ENCODE peak calls at places on chromosomes 2 and 18, in eight cellular contexts. One of them, this sample, is unnamed.

GRCh38 chr2:111119004-111119846 is 1.5 kb upstream of the BCL2L11 start:
- DNase-seq in PC-3: no peak
- DNase-seq in coronary artery: no peak
- DNase-seq in transverse colon: peak
- DNase-seq in fibroblast of lung: peak
- DNase-seq in heart right ventricle: no peak
- DNase-seq in foreskin fibroblast: no peak
- DNase-seq in GM12878: no peak
- DNase-seq in this sample: peak

GRCh38 chr2:197891897-197892442 is 87.6 kb downstream of the PLCL1 start:
- DNase-seq in transverse colon: no peak
- DNase-seq in coronary artery: no peak
- DNase-seq in foreskin fibroblast: no peak
- DNase-seq in fibroblast of lung: no peak
- DNase-seq in heart right ventricle: no peak
- DNase-seq in PC-3: no peak
- DNase-seq in GM12878: no peak
- DNase-seq in this sample: no peak

GRCh38 chr2:42218712-42219111 is 49.6 kb downstream of the EML4 start:
- DNase-seq in transverse colon: no peak
- DNase-seq in coronary artery: no peak
- DNase-seq in GM12878: no peak
- DNase-seq in heart right ventricle: no peak
- DNase-seq in fibroblast of lung: no peak
- DNase-seq in foreskin fibroblast: no peak
- DNase-seq in PC-3: no peak
- DNase-seq in this sample: no peak

GRCh38 chr2:66553370-66553769 is 118.4 kb downstream of the MEIS1 start:
- DNase-seq in fibroblast of lung: peak
- DNase-seq in foreskin fibroblast: no peak
- DNase-seq in heart right ventricle: no peak
- DNase-seq in PC-3: peak
- DNase-seq in GM12878: no peak
- DNase-seq in transverse colon: no peak
- DNase-seq in coronary artery: no peak
- DNase-seq in this sample: no peak

GRCh38 chr2:8197101-8197500 is 484.8 kb upstream of the ID2 start:
- DNase-seq in fibroblast of lung: peak
- DNase-seq in transverse colon: no peak
- DNase-seq in heart right ventricle: no peak
- DNase-seq in GM12878: no peak
- DNase-seq in foreskin fibroblast: peak
- DNase-seq in coronary artery: no peak
- DNase-seq in PC-3: peak
- DNase-seq in this sample: no peak

GRCh38 chr2:99356853-99357252 is 19.7 kb downstream of the EIF5B start:
- DNase-seq in coronary artery: no peak
- DNase-seq in foreskin fibroblast: no peak
- DNase-seq in GM12878: no peak
- DNase-seq in fibroblast of lung: no peak
- DNase-seq in PC-3: no peak
- DNase-seq in transverse colon: no peak
- DNase-seq in heart right ventricle: no peak
- DNase-seq in this sample: no peak

GRCh38 chr2:37773354-37773753 is 101.9 kb upstream of the CDC42EP3 start:
- DNase-seq in foreskin fibroblast: no peak
- DNase-seq in PC-3: no peak
- DNase-seq in heart right ventricle: no peak
- DNase-seq in GM12878: no peak
- DNase-seq in transverse colon: no peak
- DNase-seq in fibroblast of lung: no peak
- DNase-seq in coronary artery: no peak
- DNase-seq in this sample: no peak

GRCh38 chr18:3791258-3791657 is 341.3 kb downstream of the TGIF1 start:
- DNase-seq in PC-3: no peak
- DNase-seq in transverse colon: no peak
- DNase-seq in coronary artery: no peak
- DNase-seq in GM12878: no peak
- DNase-seq in fibroblast of lung: no peak
- DNase-seq in heart right ventricle: no peak
- DNase-seq in foreskin fibroblast: no peak
- DNase-seq in this sample: no peak

GRCh38 chr2:161352718-161353117 is 44.5 kb downstream of the PSMD14 start:
- DNase-seq in foreskin fibroblast: no peak
- DNase-seq in fibroblast of lung: no peak
- DNase-seq in transverse colon: no peak
- DNase-seq in coronary artery: no peak
- DNase-seq in GM12878: no peak
- DNase-seq in heart right ventricle: no peak
- DNase-seq in PC-3: no peak
- DNase-seq in this sample: no peak

GRCh38 chr2:150700731-150701130 is 213.3 kb upstream of the RND3 start:
- DNase-seq in foreskin fibroblast: no peak
- DNase-seq in fibroblast of lung: no peak
- DNase-seq in heart right ventricle: no peak
- DNase-seq in PC-3: no peak
- DNase-seq in coronary artery: no peak
- DNase-seq in transverse colon: no peak
- DNase-seq in GM12878: no peak
- DNase-seq in this sample: no peak

GRCh38 chr2:237483018-237483731 is 3.9 kb upstream of the MLPH start:
- DNase-seq in GM12878: no peak
- DNase-seq in coronary artery: peak
- DNase-seq in heart right ventricle: no peak
- DNase-seq in PC-3: peak
- DNase-seq in foreskin fibroblast: peak
- DNase-seq in transverse colon: peak
- DNase-seq in fibroblast of lung: peak
- DNase-seq in this sample: peak

GRCh38 chr2:175567435-175568061 is 386.0 kb upstream of the ATP5MC3 start:
- DNase-seq in heart right ventricle: no peak
- DNase-seq in PC-3: no peak
- DNase-seq in foreskin fibroblast: no peak
- DNase-seq in coronary artery: no peak
- DNase-seq in transverse colon: no peak
- DNase-seq in fibroblast of lung: no peak
- DNase-seq in GM12878: no peak
- DNase-seq in this sample: no peak

GRCh38 chr2:222950886-222951285 is 90.0 kb downstream of the ACSL3 start:
- DNase-seq in PC-3: peak
- DNase-seq in coronary artery: no peak
- DNase-seq in heart right ventricle: no peak
- DNase-seq in transverse colon: no peak
- DNase-seq in GM12878: no peak
- DNase-seq in foreskin fibroblast: peak
- DNase-seq in fibroblast of lung: peak
- DNase-seq in this sample: peak

GRCh38 chr2:151071382-151071781 is 190.3 kb downstream of the RBM43 start:
- DNase-seq in coronary artery: no peak
- DNase-seq in PC-3: peak
- DNase-seq in heart right ventricle: no peak
- DNase-seq in transverse colon: no peak
- DNase-seq in GM12878: no peak
- DNase-seq in fibroblast of lung: peak
- DNase-seq in foreskin fibroblast: peak
- DNase-seq in this sample: no peak

GRCh38 chr2:27175330-27175729 is 26.5 kb downstream of the TCF23 start:
- DNase-seq in PC-3: no peak
- DNase-seq in heart right ventricle: no peak
- DNase-seq in foreskin fibroblast: no peak
- DNase-seq in GM12878: no peak
- DNase-seq in coronary artery: no peak
- DNase-seq in fibroblast of lung: peak
- DNase-seq in transverse colon: no peak
- DNase-seq in this sample: peak

GRCh38 chr2:164811826-164812225 is 29.8 kb downstream of the COBLL1 start:
- DNase-seq in fibroblast of lung: no peak
- DNase-seq in coronary artery: no peak
- DNase-seq in foreskin fibroblast: no peak
- DNase-seq in heart right ventricle: no peak
- DNase-seq in PC-3: no peak
- DNase-seq in GM12878: no peak
- DNase-seq in transverse colon: no peak
- DNase-seq in this sample: no peak

GRCh38 chr2:215747244-215747620 is 266.1 kb downstream of the MREG start:
- DNase-seq in PC-3: peak
- DNase-seq in transverse colon: no peak
- DNase-seq in fibroblast of lung: no peak
- DNase-seq in foreskin fibroblast: no peak
- DNase-seq in coronary artery: no peak
- DNase-seq in GM12878: no peak
- DNase-seq in heart right ventricle: no peak
- DNase-seq in this sample: no peak

GRCh38 chr2:33000986-33001385 is 54.2 kb downstream of the LTBP1 start:
- DNase-seq in GM12878: no peak
- DNase-seq in coronary artery: no peak
- DNase-seq in transverse colon: no peak
- DNase-seq in fibroblast of lung: peak
- DNase-seq in foreskin fibroblast: no peak
- DNase-seq in heart right ventricle: no peak
- DNase-seq in PC-3: peak
- DNase-seq in this sample: peak

GRCh38 chr2:215874418-215874817 is 138.9 kb downstream of the MREG start:
- DNase-seq in PC-3: peak
- DNase-seq in fibroblast of lung: peak
- DNase-seq in coronary artery: no peak
- DNase-seq in foreskin fibroblast: no peak
- DNase-seq in GM12878: no peak
- DNase-seq in heart right ventricle: no peak
- DNase-seq in transverse colon: no peak
- DNase-seq in this sample: peak

GRCh38 chr18:79540161-79540913 is 139.3 kb upstream of the CTDP1 start:
- DNase-seq in GM12878: no peak
- DNase-seq in heart right ventricle: no peak
- DNase-seq in transverse colon: no peak
- DNase-seq in foreskin fibroblast: no peak
- DNase-seq in coronary artery: peak
- DNase-seq in fibroblast of lung: no peak
- DNase-seq in PC-3: peak
- DNase-seq in this sample: no peak

GRCh38 chr2:195498176-195498575 is 158.8 kb upstream of the SLC39A10 start:
- DNase-seq in fibroblast of lung: peak
- DNase-seq in foreskin fibroblast: no peak
- DNase-seq in heart right ventricle: no peak
- DNase-seq in coronary artery: no peak
- DNase-seq in transverse colon: peak
- DNase-seq in GM12878: no peak
- DNase-seq in PC-3: peak
- DNase-seq in this sample: no peak

GRCh38 chr2:138814123-138814883 is 34.1 kb upstream of the NXPH2 start:
- DNase-seq in fibroblast of lung: no peak
- DNase-seq in foreskin fibroblast: no peak
- DNase-seq in GM12878: no peak
- DNase-seq in heart right ventricle: no peak
- DNase-seq in PC-3: peak
- DNase-seq in transverse colon: no peak
- DNase-seq in coronary artery: no peak
- DNase-seq in this sample: no peak
- TF ChIP-seq CTCF in fibroblast of lung: no peak
- TF ChIP-seq CTCF in foreskin fibroblast: peak
- TF ChIP-seq CTCF in GM12878: peak
- TF ChIP-seq CTCF in heart right ventricle: no peak
- TF ChIP-seq CTCF in PC-3: peak
- TF ChIP-seq CTCF in transverse colon: no peak
- TF ChIP-seq CTCF in coronary artery: no peak
- TF ChIP-seq CTCF in this sample: peak

GRCh38 chr18:55575949-55576348 is 12.0 kb downstream of the TCF4 start:
- DNase-seq in GM12878: no peak
- DNase-seq in fibroblast of lung: no peak
- DNase-seq in PC-3: no peak
- DNase-seq in foreskin fibroblast: no peak
- DNase-seq in coronary artery: no peak
- DNase-seq in transverse colon: no peak
- DNase-seq in heart right ventricle: no peak
- DNase-seq in this sample: no peak

GRCh38 chr18:55573386-55573785 is 14.6 kb downstream of the TCF4 start:
- DNase-seq in heart right ventricle: no peak
- DNase-seq in PC-3: no peak
- DNase-seq in coronary artery: no peak
- DNase-seq in foreskin fibroblast: no peak
- DNase-seq in GM12878: no peak
- DNase-seq in fibroblast of lung: no peak
- DNase-seq in transverse colon: no peak
- DNase-seq in this sample: no peak

GRCh38 chr18:55577812-55578539 is 10.0 kb downstream of the TCF4 start:
- DNase-seq in transverse colon: no peak
- DNase-seq in PC-3: no peak
- DNase-seq in fibroblast of lung: no peak
- DNase-seq in GM12878: no peak
- DNase-seq in coronary artery: no peak
- DNase-seq in foreskin fibroblast: no peak
- DNase-seq in heart right ventricle: no peak
- DNase-seq in this sample: no peak

GRCh38 chr18:55570966-55571365 is 17.0 kb downstream of the TCF4 start:
- DNase-seq in GM12878: no peak
- DNase-seq in coronary artery: no peak
- DNase-seq in fibroblast of lung: no peak
- DNase-seq in foreskin fibroblast: no peak
- DNase-seq in PC-3: no peak
- DNase-seq in heart right ventricle: no peak
- DNase-seq in transverse colon: no peak
- DNase-seq in this sample: no peak

GRCh38 chr18:55575066-55575465 is 12.9 kb downstream of the TCF4 start:
- DNase-seq in transverse colon: no peak
- DNase-seq in heart right ventricle: no peak
- DNase-seq in GM12878: no peak
- DNase-seq in foreskin fibroblast: no peak
- DNase-seq in PC-3: no peak
- DNase-seq in coronary artery: no peak
- DNase-seq in fibroblast of lung: no peak
- DNase-seq in this sample: no peak
- H3K4me3 ChIP-seq in transverse colon: no peak
- H3K4me3 ChIP-seq in heart right ventricle: no peak
- H3K4me3 ChIP-seq in GM12878: no peak
- H3K4me3 ChIP-seq in foreskin fibroblast: no peak
- H3K4me3 ChIP-seq in PC-3: no peak
- H3K4me3 ChIP-seq in coronary artery: no peak
- H3K4me3 ChIP-seq in fibroblast of lung: no peak
- H3K4me3 ChIP-seq in this sample: no peak

DNA sequence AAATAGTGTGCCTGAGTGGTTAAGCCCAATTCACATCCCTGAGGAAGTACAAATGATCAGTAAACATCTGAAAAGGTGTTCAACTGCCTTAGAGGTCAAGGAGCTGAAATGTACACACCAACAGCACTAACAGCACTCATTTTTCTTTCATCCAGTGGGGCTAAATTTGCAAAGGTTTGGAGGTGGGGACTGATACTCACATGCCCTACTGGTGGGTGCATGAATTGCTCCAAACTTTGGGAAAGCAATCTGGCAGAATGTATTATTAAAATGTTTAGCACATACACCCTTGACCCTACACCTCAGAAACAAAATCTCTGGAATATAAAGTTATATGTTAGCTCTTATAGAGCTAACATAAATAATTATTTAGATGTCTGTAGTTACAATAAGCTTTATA is 19.0 kb upstream of the FAM178B start:
- DNase-seq in PC-3: peak
- DNase-seq in GM12878: no peak
- DNase-seq in coronary artery: no peak
- DNase-seq in foreskin fibroblast: no peak
- DNase-seq in transverse colon: no peak
- DNase-seq in heart right ventricle: no peak
- DNase-seq in fibroblast of lung: peak
- DNase-seq in this sample: no peak
- TF ChIP-seq CTCF in PC-3: peak
- TF ChIP-seq CTCF in GM12878: no peak
- TF ChIP-seq CTCF in coronary artery: no peak
- TF ChIP-seq CTCF in foreskin fibroblast: peak
- TF ChIP-seq CTCF in transverse colon: no peak
- TF ChIP-seq CTCF in heart right ventricle: no peak
- TF ChIP-seq CTCF in fibroblast of lung: peak
- TF ChIP-seq CTCF in this sample: peak

GRCh38 chr2:54586062-54586982 is 130.2 kb downstream of the SPTBN1 start:
- DNase-seq in heart right ventricle: no peak
- DNase-seq in fibroblast of lung: peak
- DNase-seq in GM12878: no peak
- DNase-seq in transverse colon: no peak
- DNase-seq in PC-3: no peak
- DNase-seq in foreskin fibroblast: no peak
- DNase-seq in coronary artery: no peak
- DNase-seq in this sample: peak
- H3K4me3 ChIP-seq in heart right ventricle: no peak
- H3K4me3 ChIP-seq in fibroblast of lung: no peak
- H3K4me3 ChIP-seq in GM12878: no peak
- H3K4me3 ChIP-seq in transverse colon: no peak
- H3K4me3 ChIP-seq in PC-3: no peak
- H3K4me3 ChIP-seq in foreskin fibroblast: no peak
- H3K4me3 ChIP-seq in coronary artery: no peak
- H3K4me3 ChIP-seq in this sample: peak

This sample was measured in osteoblast.